ENCODE peak calls at places on chromosomes 16 and 17, in five cellular contexts. One of them, this sample, is unnamed.

GRCh38 chr17:81189016-81189415 is 23.0 kb upstream of the AATK start:
- DNase-seq in mesenchymal stem cell: no peak
- DNase-seq in H9: no peak
- DNase-seq in HepG2: no peak
- DNase-seq in colonic mucosa: no peak
- DNase-seq in this sample: no peak

GRCh38 chr17:8163978-8164814 is 1.4 kb upstream of the VAMP2 start:
- DNase-seq in colonic mucosa: peak
- DNase-seq in HepG2: no peak
- DNase-seq in mesenchymal stem cell: peak
- DNase-seq in H9: peak
- DNase-seq in this sample: peak

GRCh38 chr16:28914325-28914724 is 10.7 kb downstream of the RABEP2 start:
- DNase-seq in HepG2: no peak
- DNase-seq in mesenchymal stem cell: no peak
- DNase-seq in H9: no peak
- DNase-seq in colonic mucosa: no peak
- DNase-seq in this sample: no peak

GRCh38 chr17:4073983-4074830 is 68.6 kb downstream of the ZZEF1 start:
- DNase-seq in mesenchymal stem cell: peak
- DNase-seq in colonic mucosa: peak
- DNase-seq in HepG2: no peak
- DNase-seq in H9: no peak
- DNase-seq in this sample: no peak

GRCh38 chr17:81926451-81927144 is 937 bp downstream of the MAFG start:
- DNase-seq in mesenchymal stem cell: peak
- DNase-seq in HepG2: peak
- DNase-seq in colonic mucosa: peak
- DNase-seq in H9: peak
- DNase-seq in this sample: peak

GRCh38 chr17:77453613-77454559 is 313.1 kb downstream of the SEC14L1 start:
- DNase-seq in H9: no peak
- DNase-seq in HepG2: peak
- DNase-seq in colonic mucosa: peak
- DNase-seq in mesenchymal stem cell: no peak
- DNase-seq in this sample: no peak

GRCh38 chr17:3318336-3318735 is 20.2 kb upstream of the OR3A1 start:
- DNase-seq in mesenchymal stem cell: no peak
- DNase-seq in colonic mucosa: no peak
- DNase-seq in H9: no peak
- DNase-seq in HepG2: no peak
- DNase-seq in this sample: no peak

GRCh38 chr16:3997231-3997841 is 116.8 kb upstream of the CREBBP start:
- DNase-seq in HepG2: no peak
- DNase-seq in mesenchymal stem cell: no peak
- DNase-seq in H9: no peak
- DNase-seq in colonic mucosa: no peak
- DNase-seq in this sample: peak

GRCh38 chr17:78935419-78936323 is 10.5 kb upstream of the TIMP2 start:
- DNase-seq in HepG2: no peak
- DNase-seq in mesenchymal stem cell: peak
- DNase-seq in colonic mucosa: peak
- DNase-seq in H9: peak
- DNase-seq in this sample: peak

GRCh38 chr17:8001976-8002645 is at the start of gene GUCY2D:
- DNase-seq in H9: peak
- DNase-seq in colonic mucosa: no peak
- DNase-seq in HepG2: no peak
- DNase-seq in mesenchymal stem cell: no peak
- DNase-seq in this sample: peak

GRCh38 chr17:77407321-77408277 is 266.8 kb downstream of the SEC14L1 start:
- DNase-seq in mesenchymal stem cell: no peak
- DNase-seq in colonic mucosa: no peak
- DNase-seq in H9: no peak
- DNase-seq in HepG2: no peak
- DNase-seq in this sample: peak

GRCh38 chr17:28372203-28372944 is 880 bp downstream of the SARM1 start:
- DNase-seq in H9: peak
- DNase-seq in HepG2: no peak
- DNase-seq in mesenchymal stem cell: peak
- DNase-seq in colonic mucosa: no peak
- DNase-seq in this sample: peak

GRCh38 chr17:43768382-43768781 is 9.8 kb upstream of the SOST start:
- DNase-seq in H9: no peak
- DNase-seq in mesenchymal stem cell: no peak
- DNase-seq in colonic mucosa: peak
- DNase-seq in HepG2: no peak
- DNase-seq in this sample: no peak

GRCh38 chr16:81938331-81939163 is 72.7 kb downstream of the SDR42E1 start:
- DNase-seq in HepG2: no peak
- DNase-seq in H9: peak
- DNase-seq in mesenchymal stem cell: no peak
- DNase-seq in colonic mucosa: no peak
- DNase-seq in this sample: no peak

DNA sequence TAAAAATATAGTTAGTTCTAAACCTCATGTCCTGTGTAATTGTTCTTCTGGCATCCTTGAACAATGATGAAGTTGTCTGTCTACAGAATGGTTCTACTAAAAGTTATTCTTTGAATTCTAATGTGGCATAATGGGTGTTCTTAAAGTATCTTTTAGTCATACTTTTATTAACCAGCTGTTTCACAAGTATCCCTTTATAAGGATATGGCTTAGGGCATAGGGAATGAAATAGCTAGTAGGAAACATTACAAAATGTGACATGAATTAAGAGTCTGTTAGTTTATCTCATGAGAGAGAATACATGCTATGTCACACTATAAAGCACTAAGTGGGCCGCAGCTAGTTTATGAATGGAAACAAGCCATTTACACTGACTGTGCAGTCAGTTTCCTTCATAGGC is 26.3 kb upstream of the CAPNS2 start:
- DNase-seq in mesenchymal stem cell: no peak
- DNase-seq in HepG2: no peak
- DNase-seq in colonic mucosa: no peak
- DNase-seq in H9: no peak
- DNase-seq in this sample: no peak
- H3K9ac ChIP-seq in mesenchymal stem cell: no peak
- H3K9ac ChIP-seq in HepG2: no peak
- H3K9ac ChIP-seq in colonic mucosa: no peak
- H3K9ac ChIP-seq in H9: no peak
- H3K9ac ChIP-seq in this sample: no peak

GRCh38 chr16:88479795-88480760 is 27.0 kb downstream of the ZFPM1 start:
- DNase-seq in H9: no peak
- DNase-seq in colonic mucosa: no peak
- DNase-seq in mesenchymal stem cell: no peak
- DNase-seq in HepG2: no peak
- DNase-seq in this sample: no peak
- H3K27ac ChIP-seq in H9: no peak
- H3K27ac ChIP-seq in colonic mucosa: no peak
- H3K27ac ChIP-seq in mesenchymal stem cell: no peak
- H3K27ac ChIP-seq in HepG2: no peak
- H3K27ac ChIP-seq in this sample: no peak

GRCh38 chr16:50696575-50697420 is 3.4 kb downstream of the NOD2 start:
- DNase-seq in HepG2: peak
- DNase-seq in colonic mucosa: peak
- DNase-seq in H9: no peak
- DNase-seq in mesenchymal stem cell: peak
- DNase-seq in this sample: peak
- H3K9ac ChIP-seq in HepG2: peak
- H3K9ac ChIP-seq in colonic mucosa: no peak
- H3K9ac ChIP-seq in H9: no peak
- H3K9ac ChIP-seq in mesenchymal stem cell: no peak
- H3K9ac ChIP-seq in this sample: no peak

DNA sequence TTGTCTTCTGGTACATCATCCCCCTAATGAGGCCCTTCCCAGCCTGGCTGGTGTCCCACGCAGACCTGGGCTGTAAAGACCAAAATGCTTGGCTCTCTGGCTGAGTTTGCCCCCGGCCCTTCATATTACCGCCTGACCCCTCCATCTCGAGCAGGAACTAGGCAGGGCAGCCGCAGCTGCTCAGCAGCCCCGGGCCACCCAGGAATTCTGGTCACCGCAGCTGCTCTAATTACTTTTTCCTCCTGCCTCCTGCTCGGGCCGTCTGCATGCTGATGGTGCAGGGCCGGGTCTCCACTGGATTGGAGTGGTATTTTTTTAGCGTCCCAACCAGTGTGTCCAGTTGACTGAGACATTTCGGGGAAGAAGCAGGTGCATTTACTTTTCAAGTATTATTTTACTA is 176.1 kb downstream of the CYLD start:
- DNase-seq in mesenchymal stem cell: no peak
- DNase-seq in H9: no peak
- DNase-seq in HepG2: no peak
- DNase-seq in colonic mucosa: no peak
- DNase-seq in this sample: no peak
- H3K27ac ChIP-seq in mesenchymal stem cell: no peak
- H3K27ac ChIP-seq in H9: no peak
- H3K27ac ChIP-seq in HepG2: no peak
- H3K27ac ChIP-seq in colonic mucosa: no peak
- H3K27ac ChIP-seq in this sample: no peak

DNA sequence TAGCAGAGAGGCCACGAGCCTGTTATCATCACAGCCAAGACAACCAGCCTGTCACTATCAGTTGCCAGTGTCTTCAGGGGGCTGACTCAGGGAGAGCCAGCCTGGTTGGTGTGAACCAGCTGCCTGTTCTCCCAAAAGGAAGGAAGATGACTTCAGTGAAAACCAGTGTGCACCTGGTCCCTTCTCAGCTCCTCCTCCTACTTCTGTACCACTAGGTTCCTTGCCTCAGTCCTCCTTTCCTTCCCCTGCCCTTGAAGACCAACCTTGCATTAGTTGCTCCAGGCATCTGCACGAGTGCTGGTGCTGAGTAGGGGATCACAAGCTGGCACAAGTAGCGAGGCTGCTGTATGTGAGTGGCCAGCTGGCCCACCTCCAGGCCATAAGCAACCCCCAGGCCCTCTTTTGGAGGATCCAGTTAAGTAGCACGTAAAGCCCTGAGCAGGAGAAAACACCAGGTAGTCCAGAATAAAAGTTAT is 8.5 kb downstream of the TUBG1 start:
- DNase-seq in colonic mucosa: no peak
- DNase-seq in HepG2: no peak
- DNase-seq in mesenchymal stem cell: no peak
- DNase-seq in H9: no peak
- DNase-seq in this sample: no peak
- H3K9ac ChIP-seq in colonic mucosa: no peak
- H3K9ac ChIP-seq in HepG2: no peak
- H3K9ac ChIP-seq in mesenchymal stem cell: no peak
- H3K9ac ChIP-seq in H9: no peak
- H3K9ac ChIP-seq in this sample: no peak

GRCh38 chr16:35906440-35906839 is 2447.0 kb downstream of the TP53TG3F start:
- DNase-seq in H9: no peak
- DNase-seq in mesenchymal stem cell: no peak
- DNase-seq in HepG2: no peak
- DNase-seq in colonic mucosa: no peak
- DNase-seq in this sample: no peak
- H3K27ac ChIP-seq in H9: no peak
- H3K27ac ChIP-seq in mesenchymal stem cell: no peak
- H3K27ac ChIP-seq in HepG2: no peak
- H3K27ac ChIP-seq in colonic mucosa: no peak
- H3K27ac ChIP-seq in this sample: no peak

GRCh38 chr17:17824780-17825614 is 11.8 kb downstream of the SREBF1 start:
- DNase-seq in HepG2: no peak
- DNase-seq in colonic mucosa: no peak
- DNase-seq in H9: peak
- DNase-seq in mesenchymal stem cell: peak
- DNase-seq in this sample: no peak
- H3K9ac ChIP-seq in HepG2: peak
- H3K9ac ChIP-seq in colonic mucosa: peak
- H3K9ac ChIP-seq in H9: no peak
- H3K9ac ChIP-seq in mesenchymal stem cell: peak
- H3K9ac ChIP-seq in this sample: no peak

DNA sequence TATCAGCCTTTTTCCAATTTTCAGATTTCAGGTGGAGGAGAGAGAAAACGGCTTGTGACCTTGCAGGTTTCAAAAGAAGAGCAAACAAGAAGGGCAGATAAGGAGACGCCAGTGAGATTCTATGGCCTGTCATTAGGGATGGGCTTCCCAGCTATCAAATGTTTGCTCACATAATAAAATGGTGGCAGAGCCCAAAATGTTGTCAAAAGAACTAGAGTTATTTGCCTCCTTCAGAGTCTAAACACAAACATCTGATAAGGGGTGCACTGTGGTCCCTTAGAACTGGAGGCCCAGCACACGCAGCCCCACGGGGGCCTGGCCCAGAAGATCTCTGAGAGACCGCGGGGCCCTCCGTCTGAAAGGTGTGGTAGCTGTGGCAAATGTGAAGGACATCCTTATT is 46.1 kb upstream of the DDX52 start:
- DNase-seq in HepG2: peak
- DNase-seq in mesenchymal stem cell: no peak
- DNase-seq in colonic mucosa: no peak
- DNase-seq in H9: no peak
- DNase-seq in this sample: no peak
- H3K27ac ChIP-seq in HepG2: peak
- H3K27ac ChIP-seq in mesenchymal stem cell: no peak
- H3K27ac ChIP-seq in colonic mucosa: no peak
- H3K27ac ChIP-seq in H9: no peak
- H3K27ac ChIP-seq in this sample: no peak

GRCh38 chr16:24013733-24014645 is 178.2 kb downstream of the PRKCB start:
- DNase-seq in colonic mucosa: peak
- DNase-seq in H9: no peak
- DNase-seq in mesenchymal stem cell: no peak
- DNase-seq in HepG2: no peak
- DNase-seq in this sample: no peak
- H3K9ac ChIP-seq in colonic mucosa: no peak
- H3K9ac ChIP-seq in H9: no peak
- H3K9ac ChIP-seq in mesenchymal stem cell: no peak
- H3K9ac ChIP-seq in HepG2: no peak
- H3K9ac ChIP-seq in this sample: no peak

GRCh38 chr17:13194887-13195286 is 177.1 kb upstream of the ELAC2 start:
- DNase-seq in HepG2: no peak
- DNase-seq in H9: no peak
- DNase-seq in mesenchymal stem cell: no peak
- DNase-seq in colonic mucosa: no peak
- DNase-seq in this sample: no peak
- H3K27ac ChIP-seq in HepG2: no peak
- H3K27ac ChIP-seq in H9: no peak
- H3K27ac ChIP-seq in mesenchymal stem cell: no peak
- H3K27ac ChIP-seq in colonic mucosa: no peak
- H3K27ac ChIP-seq in this sample: no peak